ENCODE peak calls at places on chromosomes 5 and 9, in eight cellular contexts. One of them, this sample, is unnamed. For H3K4me1, the result is how much of the 10 kb centered on the place peaks cover.

GRCh38 chr9:136564379-136564988 is 18.6 kb upstream of the NOTCH1 start:
- DNase-seq in Peyer's patch: peak
- DNase-seq in CD8-positive, alpha-beta T cell: no peak
- DNase-seq in body of pancreas: peak
- DNase-seq in heart left ventricle: peak
- DNase-seq in astrocyte: peak
- DNase-seq in fibroblast of lung: peak
- DNase-seq in lower lobe of right lung: peak
- DNase-seq in this sample: peak

GRCh38 chr5:31759925-31760324 is 121.0 kb downstream of the PDZD2 start:
- DNase-seq in Peyer's patch: no peak
- DNase-seq in CD8-positive, alpha-beta T cell: no peak
- DNase-seq in body of pancreas: no peak
- DNase-seq in heart left ventricle: no peak
- DNase-seq in astrocyte: no peak
- DNase-seq in fibroblast of lung: no peak
- DNase-seq in lower lobe of right lung: no peak
- DNase-seq in this sample: no peak

GRCh38 chr5:168877132-168877895 is 298.1 kb upstream of the PANK3 start:
- DNase-seq in Peyer's patch: no peak
- DNase-seq in CD8-positive, alpha-beta T cell: no peak
- DNase-seq in body of pancreas: peak
- DNase-seq in heart left ventricle: no peak
- DNase-seq in astrocyte: no peak
- DNase-seq in fibroblast of lung: no peak
- DNase-seq in lower lobe of right lung: no peak
- DNase-seq in this sample: no peak

GRCh38 chr9:120526493-120526892 is 53.5 kb downstream of the CDK5RAP2 start:
- DNase-seq in Peyer's patch: no peak
- DNase-seq in CD8-positive, alpha-beta T cell: no peak
- DNase-seq in body of pancreas: no peak
- DNase-seq in heart left ventricle: no peak
- DNase-seq in astrocyte: no peak
- DNase-seq in fibroblast of lung: no peak
- DNase-seq in lower lobe of right lung: peak
- DNase-seq in this sample: no peak

GRCh38 chr9:36584626-36585460 is 12.1 kb downstream of the MELK start:
- DNase-seq in Peyer's patch: no peak
- DNase-seq in CD8-positive, alpha-beta T cell: no peak
- DNase-seq in body of pancreas: no peak
- DNase-seq in heart left ventricle: no peak
- DNase-seq in astrocyte: peak
- DNase-seq in fibroblast of lung: peak
- DNase-seq in lower lobe of right lung: no peak
- DNase-seq in this sample: no peak

GRCh38 chr5:114391321-114391720 is 29.5 kb downstream of the KCNN2 start:
- DNase-seq in Peyer's patch: no peak
- DNase-seq in CD8-positive, alpha-beta T cell: no peak
- DNase-seq in body of pancreas: no peak
- DNase-seq in heart left ventricle: no peak
- DNase-seq in astrocyte: peak
- DNase-seq in fibroblast of lung: peak
- DNase-seq in lower lobe of right lung: no peak
- DNase-seq in this sample: no peak

GRCh38 chr9:68496356-68496755 is 44.3 kb downstream of the TMEM252 start:
- DNase-seq in Peyer's patch: no peak
- DNase-seq in CD8-positive, alpha-beta T cell: no peak
- DNase-seq in body of pancreas: no peak
- DNase-seq in heart left ventricle: no peak
- DNase-seq in astrocyte: no peak
- DNase-seq in fibroblast of lung: no peak
- DNase-seq in lower lobe of right lung: no peak
- DNase-seq in this sample: no peak

GRCh38 chr9:134536101-134536900 is 105.3 kb upstream of the COL5A1 start:
- DNase-seq in Peyer's patch: no peak
- DNase-seq in CD8-positive, alpha-beta T cell: no peak
- DNase-seq in body of pancreas: no peak
- DNase-seq in heart left ventricle: no peak
- DNase-seq in astrocyte: peak
- DNase-seq in fibroblast of lung: peak
- DNase-seq in lower lobe of right lung: no peak
- DNase-seq in this sample: peak

GRCh38 chr5:37283214-37283820 is 34.1 kb upstream of the CPLANE1 start:
- DNase-seq in Peyer's patch: no peak
- DNase-seq in CD8-positive, alpha-beta T cell: no peak
- DNase-seq in body of pancreas: no peak
- DNase-seq in heart left ventricle: no peak
- DNase-seq in astrocyte: no peak
- DNase-seq in fibroblast of lung: no peak
- DNase-seq in lower lobe of right lung: no peak
- DNase-seq in this sample: no peak
- H3K4me3 ChIP-seq in Peyer's patch: no peak
- H3K4me3 ChIP-seq in CD8-positive, alpha-beta T cell: no peak
- H3K4me3 ChIP-seq in body of pancreas: no peak
- H3K4me3 ChIP-seq in heart left ventricle: no peak
- H3K4me3 ChIP-seq in astrocyte: no peak
- H3K4me3 ChIP-seq in fibroblast of lung: no peak
- H3K4me3 ChIP-seq in lower lobe of right lung: no peak
- H3K4me3 ChIP-seq in this sample: no peak

DNA sequence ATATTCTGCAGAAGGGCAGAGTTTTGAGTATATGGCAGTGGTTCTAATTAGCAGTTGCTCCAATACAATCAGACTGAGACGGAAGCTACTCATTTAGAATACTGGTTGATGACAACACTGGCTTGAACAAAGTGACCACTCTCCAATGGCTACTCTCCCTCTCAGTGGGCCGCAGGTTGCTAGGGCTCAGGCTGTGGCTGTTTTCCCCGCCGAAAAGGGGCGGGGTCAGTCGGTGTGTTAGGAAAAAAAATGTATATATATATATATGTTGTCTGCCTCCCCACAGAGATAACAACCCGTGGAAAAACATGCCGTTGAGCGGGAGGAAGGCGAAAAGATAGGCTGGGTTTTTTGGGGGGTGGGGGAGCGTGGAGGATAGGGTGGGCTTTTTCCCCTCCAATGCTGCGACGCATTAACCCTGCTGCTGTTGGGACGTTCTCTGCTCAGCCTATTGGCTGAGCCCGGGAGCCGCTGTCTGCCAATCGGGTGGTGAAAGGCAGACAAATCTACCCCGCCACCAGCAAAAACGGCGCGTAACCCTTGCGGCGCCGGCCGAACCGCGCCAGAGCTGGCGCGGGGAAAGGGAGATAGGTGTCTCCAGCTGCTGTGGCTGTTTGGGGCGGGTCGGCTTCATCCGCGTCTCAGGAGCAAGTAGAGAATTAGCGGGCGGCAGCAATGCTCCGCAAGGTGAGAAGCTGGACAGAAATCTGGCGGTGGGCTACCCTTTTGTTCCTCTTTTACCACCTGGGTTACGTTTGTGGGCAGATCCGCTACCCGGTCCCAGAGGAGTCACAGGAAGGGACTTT is at the start of gene PCDHGC4:
- DNase-seq in Peyer's patch: no peak
- DNase-seq in CD8-positive, alpha-beta T cell: no peak
- DNase-seq in body of pancreas: no peak
- DNase-seq in heart left ventricle: no peak
- DNase-seq in astrocyte: peak
- DNase-seq in fibroblast of lung: peak
- DNase-seq in lower lobe of right lung: no peak
- DNase-seq in this sample: no peak
- H3K4me1 ChIP-seq in Peyer's patch: under half
- H3K4me1 ChIP-seq in CD8-positive, alpha-beta T cell: under half
- H3K4me1 ChIP-seq in body of pancreas: under half
- H3K4me1 ChIP-seq in heart left ventricle: half or more
- H3K4me1 ChIP-seq in astrocyte: under half
- H3K4me1 ChIP-seq in fibroblast of lung: under half
- H3K4me1 ChIP-seq in lower lobe of right lung: under half
- H3K4me1 ChIP-seq in this sample: half or more

GRCh38 chr9:107219486-107219853 is 63.6 kb upstream of the RAD23B start:
- DNase-seq in Peyer's patch: no peak
- DNase-seq in CD8-positive, alpha-beta T cell: no peak
- DNase-seq in body of pancreas: no peak
- DNase-seq in heart left ventricle: no peak
- DNase-seq in astrocyte: no peak
- DNase-seq in fibroblast of lung: no peak
- DNase-seq in lower lobe of right lung: no peak
- DNase-seq in this sample: no peak

GRCh38 chr9:107223381-107223780 is 59.7 kb upstream of the RAD23B start:
- DNase-seq in Peyer's patch: no peak
- DNase-seq in CD8-positive, alpha-beta T cell: no peak
- DNase-seq in body of pancreas: no peak
- DNase-seq in heart left ventricle: no peak
- DNase-seq in astrocyte: no peak
- DNase-seq in fibroblast of lung: no peak
- DNase-seq in lower lobe of right lung: no peak
- DNase-seq in this sample: no peak

GRCh38 chr9:107221321-107221720 is 61.8 kb upstream of the RAD23B start:
- DNase-seq in Peyer's patch: no peak
- DNase-seq in CD8-positive, alpha-beta T cell: no peak
- DNase-seq in body of pancreas: no peak
- DNase-seq in heart left ventricle: no peak
- DNase-seq in astrocyte: no peak
- DNase-seq in fibroblast of lung: no peak
- DNase-seq in lower lobe of right lung: no peak
- DNase-seq in this sample: no peak

GRCh38 chr9:107224252-107224651 is 58.8 kb upstream of the RAD23B start:
- DNase-seq in Peyer's patch: no peak
- DNase-seq in CD8-positive, alpha-beta T cell: no peak
- DNase-seq in body of pancreas: no peak
- DNase-seq in heart left ventricle: no peak
- DNase-seq in astrocyte: no peak
- DNase-seq in fibroblast of lung: no peak
- DNase-seq in lower lobe of right lung: no peak
- DNase-seq in this sample: no peak

GRCh38 chr9:107222020-107222522 is 61.0 kb upstream of the RAD23B start:
- DNase-seq in Peyer's patch: peak
- DNase-seq in CD8-positive, alpha-beta T cell: no peak
- DNase-seq in body of pancreas: no peak
- DNase-seq in heart left ventricle: no peak
- DNase-seq in astrocyte: peak
- DNase-seq in fibroblast of lung: peak
- DNase-seq in lower lobe of right lung: no peak
- DNase-seq in this sample: no peak
- H3K4me3 ChIP-seq in Peyer's patch: peak
- H3K4me3 ChIP-seq in CD8-positive, alpha-beta T cell: no peak
- H3K4me3 ChIP-seq in body of pancreas: no peak
- H3K4me3 ChIP-seq in heart left ventricle: no peak
- H3K4me3 ChIP-seq in astrocyte: peak
- H3K4me3 ChIP-seq in fibroblast of lung: peak
- H3K4me3 ChIP-seq in lower lobe of right lung: no peak
- H3K4me3 ChIP-seq in this sample: no peak

GRCh38 chr9:5518937-5519319 is 8.6 kb downstream of the PDCD1LG2 start:
- DNase-seq in Peyer's patch: no peak
- DNase-seq in CD8-positive, alpha-beta T cell: no peak
- DNase-seq in body of pancreas: no peak
- DNase-seq in heart left ventricle: no peak
- DNase-seq in astrocyte: no peak
- DNase-seq in fibroblast of lung: no peak
- DNase-seq in lower lobe of right lung: no peak
- DNase-seq in this sample: no peak
- H3K4me1 ChIP-seq in Peyer's patch: under half
- H3K4me1 ChIP-seq in CD8-positive, alpha-beta T cell: under half
- H3K4me1 ChIP-seq in body of pancreas: under half
- H3K4me1 ChIP-seq in heart left ventricle: under half
- H3K4me1 ChIP-seq in astrocyte: under half
- H3K4me1 ChIP-seq in fibroblast of lung: under half
- H3K4me1 ChIP-seq in lower lobe of right lung: under half
- H3K4me1 ChIP-seq in this sample: under half

GRCh38 chr9:69674112-69674511 is 1.9 kb upstream of the APBA1 start:
- DNase-seq in Peyer's patch: no peak
- DNase-seq in CD8-positive, alpha-beta T cell: no peak
- DNase-seq in body of pancreas: no peak
- DNase-seq in heart left ventricle: no peak
- DNase-seq in astrocyte: no peak
- DNase-seq in fibroblast of lung: peak
- DNase-seq in lower lobe of right lung: no peak
- DNase-seq in this sample: no peak

GRCh38 chr9:69674741-69675438 is 2.7 kb upstream of the APBA1 start:
- DNase-seq in Peyer's patch: no peak
- DNase-seq in CD8-positive, alpha-beta T cell: no peak
- DNase-seq in body of pancreas: no peak
- DNase-seq in heart left ventricle: no peak
- DNase-seq in astrocyte: peak
- DNase-seq in fibroblast of lung: peak
- DNase-seq in lower lobe of right lung: no peak
- DNase-seq in this sample: no peak

GRCh38 chr9:69671904-69672827 is at the start of gene APBA1:
- DNase-seq in Peyer's patch: peak
- DNase-seq in CD8-positive, alpha-beta T cell: no peak
- DNase-seq in body of pancreas: peak
- DNase-seq in heart left ventricle: peak
- DNase-seq in astrocyte: peak
- DNase-seq in fibroblast of lung: peak
- DNase-seq in lower lobe of right lung: peak
- DNase-seq in this sample: peak

GRCh38 chr9:69672828-69673640 is 863 bp upstream of the APBA1 start:
- DNase-seq in Peyer's patch: peak
- DNase-seq in CD8-positive, alpha-beta T cell: peak
- DNase-seq in body of pancreas: peak
- DNase-seq in heart left ventricle: peak
- DNase-seq in astrocyte: peak
- DNase-seq in fibroblast of lung: peak
- DNase-seq in lower lobe of right lung: peak
- DNase-seq in this sample: peak

GRCh38 chr9:69671291-69671903 is 774 bp downstream of the APBA1 start:
- DNase-seq in Peyer's patch: no peak
- DNase-seq in CD8-positive, alpha-beta T cell: no peak
- DNase-seq in body of pancreas: peak
- DNase-seq in heart left ventricle: no peak
- DNase-seq in astrocyte: no peak
- DNase-seq in fibroblast of lung: peak
- DNase-seq in lower lobe of right lung: no peak
- DNase-seq in this sample: no peak
- H3K4me3 ChIP-seq in Peyer's patch: peak
- H3K4me3 ChIP-seq in CD8-positive, alpha-beta T cell: peak
- H3K4me3 ChIP-seq in body of pancreas: peak
- H3K4me3 ChIP-seq in heart left ventricle: peak
- H3K4me3 ChIP-seq in astrocyte: peak
- H3K4me3 ChIP-seq in fibroblast of lung: peak
- H3K4me3 ChIP-seq in lower lobe of right lung: peak
- H3K4me3 ChIP-seq in this sample: peak